ENCODE peak calls at places on chromosomes 3 and 15, in seven cellular contexts. D, A, X, G, N, Z and H are unnamed samples.

GRCh38 chr3:7787871-7788828 is 713.5 kb upstream of the LMCD1 start:
- DNase-seq in D (no peak), A (peak), X (no peak), G (no peak), N (no peak), Z (no peak), H (no peak)

GRCh38 chr15:77031376-77032050 is 36.6 kb downstream of the PSTPIP1 start:
- DNase-seq in D (peak), A (no peak), X (no peak), G (peak), N (peak), Z (no peak), H (no peak)

GRCh38 chr3:188179006-188179966 is 25.3 kb downstream of the LPP start:
- DNase-seq in D (peak), A (peak), X (no peak), G (no peak), N (no peak), Z (peak), H (peak)

GRCh38 chr15:59741274-59741906 is 52.3 kb upstream of the BNIP2 start:
- DNase-seq in D (no peak), A (peak), X (peak), G (peak), N (no peak), Z (peak), H (peak)

GRCh38 chr15:80424381-80424780 is 20.2 kb downstream of the ARNT2 start:
- DNase-seq in D (no peak), A (no peak), X (no peak), G (no peak), N (no peak), Z (no peak), H (no peak)

GRCh38 chr15:77688270-77689058 is 55.8 kb upstream of the LINGO1 start:
- DNase-seq in D (no peak), A (no peak), X (no peak), G (no peak), N (no peak), Z (no peak), H (no peak)

GRCh38 chr3:107431298-107432012 is 54.2 kb downstream of the CCDC54 start:
- DNase-seq in D (peak), A (peak), X (peak), G (peak), N (peak), Z (peak), H (peak)

GRCh38 chr15:43513550-43513949 is 3.9 kb upstream of the MAP1A start:
- DNase-seq in D (peak), A (no peak), X (no peak), G (no peak), N (no peak), Z (no peak), H (peak)

GRCh38 chr3:64578384-64578783 is 109.4 kb downstream of the ADAMTS9 start:
- DNase-seq in D (no peak), A (no peak), X (no peak), G (no peak), N (no peak), Z (no peak), H (no peak)

GRCh38 chr3:127365383-127365782 is 77.5 kb upstream of the PRR20G start:
- DNase-seq in D (no peak), A (no peak), X (no peak), G (no peak), N (no peak), Z (no peak), H (no peak)

GRCh38 chr3:14319654-14320182 is 82.7 kb upstream of the SLC6A6 start:
- DNase-seq in D (peak), A (peak), X (peak), G (peak), N (peak), Z (peak), H (peak)

GRCh38 chr3:57060089-57060829 is at the start of gene SPATA12:
- DNase-seq in D (peak), A (peak), X (no peak), G (peak), N (peak), Z (peak), H (peak)

GRCh38 chr15:84645496-84645895 is 8.6 kb downstream of the WDR73 start:
- DNase-seq in D (no peak), A (no peak), X (no peak), G (no peak), N (no peak), Z (no peak), H (no peak)

GRCh38 chr15:101499863-101500713 is 10.6 kb upstream of the PCSK6 start:
- DNase-seq in D (no peak), A (no peak), X (no peak), G (no peak), N (peak), Z (no peak), H (no peak)

GRCh38 chr3:157499342-157499963 is 3.8 kb downstream of the VEPH1 start:
- DNase-seq in D (no peak), A (peak), X (peak), G (peak), N (peak), Z (peak), H (peak)

GRCh38 chr15:43278869-43279268 is 12.1 kb upstream of the TGM5 start:
- DNase-seq in D (no peak), A (no peak), X (no peak), G (no peak), N (no peak), Z (no peak), H (no peak)

GRCh38 chr3:97658670-97659285 is 105.8 kb upstream of the ARL6 start:
- DNase-seq in D (peak), A (peak), X (peak), G (no peak), N (no peak), Z (peak), H (peak)

GRCh38 chr15:89490081-89490480 is 6.3 kb downstream of the RHCG start:
- DNase-seq in D (no peak), A (no peak), X (no peak), G (no peak), N (no peak), Z (no peak), H (no peak)

GRCh38 chr15:88400591-88400990 is 66.6 kb downstream of the MRPL46 start:
- DNase-seq in D (no peak), A (peak), X (no peak), G (no peak), N (no peak), Z (no peak), H (no peak)

GRCh38 chr15:88400069-88400468 is 67.1 kb downstream of the MRPL46 start:
- DNase-seq in D (no peak), A (no peak), X (no peak), G (no peak), N (no peak), Z (no peak), H (no peak)

GRCh38 chr15:88401269-88401971 is 65.8 kb downstream of the MRPL46 start:
- DNase-seq in D (no peak), A (no peak), X (no peak), G (no peak), N (no peak), Z (no peak), H (no peak)

GRCh38 chr15:88403461-88403860 is 63.7 kb downstream of the MRPL46 start:
- DNase-seq in D (no peak), A (peak), X (no peak), G (no peak), N (no peak), Z (no peak), H (no peak)

DNA sequence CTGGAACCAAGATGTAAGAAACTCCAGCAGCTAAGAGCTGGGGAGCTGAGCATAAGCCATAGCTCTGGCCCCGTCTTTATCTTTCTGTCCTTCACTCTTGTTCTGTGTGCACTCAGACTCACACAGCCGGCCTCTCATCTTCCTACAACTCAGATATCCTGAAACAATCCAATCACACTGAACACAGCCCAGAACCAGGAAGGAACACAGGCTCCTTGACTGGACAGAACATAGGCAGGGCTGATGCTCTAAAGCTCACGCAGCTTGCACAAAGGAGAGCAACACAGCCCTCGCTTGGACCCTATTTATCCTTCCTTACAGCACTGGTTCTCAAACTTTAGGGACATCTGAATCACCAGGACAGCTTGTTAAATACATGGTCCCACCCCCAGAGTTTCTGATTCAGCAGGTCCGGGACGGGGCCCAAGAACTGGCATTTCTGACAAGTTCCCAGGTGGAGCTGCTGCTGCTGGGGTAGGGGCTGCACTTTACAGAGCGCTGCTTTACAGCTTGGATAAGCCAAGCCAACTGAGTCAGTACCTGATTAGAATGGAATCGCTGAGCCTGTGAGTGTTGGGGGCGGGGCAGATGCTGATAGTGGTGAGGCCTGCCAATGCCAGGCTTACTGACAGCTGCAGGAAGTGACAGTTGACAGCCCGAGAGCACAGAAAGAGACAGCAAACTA is 65.1 kb downstream of the MRPL46 start:
- DNase-seq in D (no peak), A (peak), X (no peak), G (no peak), N (no peak), Z (no peak), H (no peak)
- H2BK5ac ChIP-seq in D (no peak), A (no peak), X (no peak), G (no peak), N (no peak), Z (no peak), H (no peak)

GRCh38 chr3:152277198-152277597 is 8.5 kb downstream of the MBNL1 start:
- DNase-seq in D (no peak), A (no peak), X (no peak), G (no peak), N (no peak), Z (no peak), H (no peak)

GRCh38 chr3:152279474-152279873 is 10.7 kb downstream of the MBNL1 start:
- DNase-seq in D (no peak), A (no peak), X (no peak), G (no peak), N (no peak), Z (no peak), H (no peak)

GRCh38 chr3:152276688-152277087 is 8.0 kb downstream of the MBNL1 start:
- DNase-seq in D (no peak), A (no peak), X (no peak), G (no peak), N (no peak), Z (no peak), H (no peak)

GRCh38 chr3:152280539-152280938 is 11.8 kb downstream of the MBNL1 start:
- DNase-seq in D (no peak), A (no peak), X (no peak), G (no peak), N (no peak), Z (no peak), H (no peak)

GRCh38 chr3:152278674-152279427 is 10.1 kb downstream of the MBNL1 start:
- DNase-seq in D (no peak), A (no peak), X (no peak), G (no peak), N (no peak), Z (no peak), H (no peak)
- H2BK5ac ChIP-seq in D (peak), A (no peak), X (no peak), G (no peak), N (no peak), Z (no peak), H (no peak)

GRCh38 chr15:60969658-60970057 is 259.4 kb downstream of the RORA start:
- DNase-seq in D (no peak), A (no peak), X (no peak), G (no peak), N (no peak), Z (no peak), H (no peak)
- H2BK5ac ChIP-seq in D (peak), A (no peak), X (no peak), G (no peak), N (no peak), Z (no peak), H (no peak)

GRCh38 chr15:37888356-37888755 is 46.1 kb upstream of the TMCO5A start:
- DNase-seq in D (peak), A (no peak), X (no peak), G (no peak), N (no peak), Z (no peak), H (no peak)
- H2BK5ac ChIP-seq in D (no peak), A (no peak), X (no peak), G (no peak), N (no peak), Z (no peak), H (no peak)

GRCh38 chr15:79136434-79137046 is 46.0 kb upstream of the RASGRF1 start:
- DNase-seq in D (no peak), A (peak), X (no peak), G (peak), N (no peak), Z (peak), H (no peak)
- H2BK5ac ChIP-seq in D (no peak), A (no peak), X (no peak), G (no peak), N (no peak), Z (no peak), H (no peak)

DNA sequence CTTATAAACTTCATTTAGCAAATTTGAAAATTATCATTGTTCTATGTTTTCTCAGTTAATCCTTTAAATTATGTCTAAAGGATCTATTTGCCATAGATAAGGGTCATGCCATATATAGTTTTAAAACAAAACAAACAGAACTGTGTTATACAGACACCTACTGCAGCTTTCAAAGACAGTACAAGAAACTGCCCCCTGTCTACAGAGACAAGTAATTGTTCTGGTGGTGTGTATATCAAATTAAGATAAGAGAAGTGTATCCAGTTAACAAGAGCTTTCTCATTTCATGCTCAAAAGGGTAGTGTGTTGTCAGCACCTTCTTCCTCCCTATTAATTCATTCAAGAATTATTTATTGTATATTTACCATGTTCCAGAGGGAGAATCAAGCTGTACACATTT is 201.2 kb downstream of the FMN1 start:
- DNase-seq in D (no peak), A (peak), X (no peak), G (no peak), N (no peak), Z (no peak), H (peak)
- H2BK5ac ChIP-seq in D (peak), A (no peak), X (no peak), G (no peak), N (no peak), Z (no peak), H (no peak)

DNA sequence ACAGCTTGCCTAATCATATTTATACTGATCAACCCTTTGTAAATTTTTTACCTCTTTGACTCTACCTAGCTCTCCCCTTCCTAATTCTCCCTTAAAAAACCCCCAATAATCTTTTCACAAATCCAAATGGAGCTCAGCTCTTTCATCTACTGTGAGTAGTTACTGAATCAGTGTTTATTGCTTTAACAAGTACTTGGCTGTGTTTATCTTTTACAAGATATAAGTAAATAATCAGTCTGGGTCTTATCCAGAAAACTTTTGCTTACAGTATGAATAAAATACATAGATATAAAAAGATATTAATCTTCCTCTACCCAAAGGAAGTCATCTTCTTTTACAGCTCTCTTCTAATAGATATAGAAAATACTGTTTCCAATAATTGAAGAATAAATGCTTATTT is 366.4 kb downstream of the RAP2B start:
- DNase-seq in D (no peak), A (no peak), X (no peak), G (no peak), N (no peak), Z (no peak), H (peak)
- H2BK5ac ChIP-seq in D (no peak), A (no peak), X (no peak), G (no peak), N (no peak), Z (no peak), H (no peak)

DNA sequence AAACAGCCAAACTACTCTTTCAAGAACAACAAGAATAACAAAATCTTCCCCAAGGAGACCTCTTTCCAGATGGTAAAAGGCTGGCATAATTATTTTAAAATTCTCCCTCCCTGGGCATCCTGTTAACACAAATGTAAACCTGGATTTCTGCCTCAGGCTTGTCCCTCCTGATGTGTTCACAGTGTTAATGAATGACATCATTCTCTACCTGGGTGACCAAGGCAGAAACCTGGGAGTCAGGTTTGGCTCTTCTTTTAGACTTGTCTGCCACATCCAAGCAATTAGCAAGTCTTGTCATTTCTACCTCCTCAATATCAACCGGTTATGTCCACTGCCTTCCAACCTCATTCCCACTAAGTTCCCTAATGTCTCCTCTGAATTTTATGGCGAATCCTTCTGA is 368.7 kb upstream of the TBL1XR1 start:
- DNase-seq in D (no peak), A (peak), X (no peak), G (no peak), N (no peak), Z (no peak), H (no peak)
- H2BK5ac ChIP-seq in D (no peak), A (no peak), X (no peak), G (no peak), N (no peak), Z (no peak), H (no peak)

GRCh38 chr3:47487265-47487664 is 11.5 kb upstream of the SCAP start:
- DNase-seq in D (no peak), A (no peak), X (no peak), G (no peak), N (no peak), Z (no peak), H (no peak)

GRCh38 chr3:47491186-47491585 is 15.4 kb upstream of the SCAP start:
- DNase-seq in D (no peak), A (no peak), X (no peak), G (no peak), N (no peak), Z (no peak), H (no peak)

GRCh38 chr3:47491777-47492176 is 16.0 kb upstream of the SCAP start:
- DNase-seq in D (no peak), A (no peak), X (no peak), G (no peak), N (no peak), Z (no peak), H (no peak)

GRCh38 chr3:47482411-47482810 is 6.7 kb upstream of the SCAP start:
- DNase-seq in D (no peak), A (peak), X (no peak), G (no peak), N (no peak), Z (no peak), H (no peak)

GRCh38 chr3:47485812-47486211 is 10.1 kb upstream of the SCAP start:
- DNase-seq in D (peak), A (no peak), X (no peak), G (no peak), N (no peak), Z (no peak), H (peak)
- H2BK5ac ChIP-seq in D (no peak), A (no peak), X (no peak), G (no peak), N (no peak), Z (no peak), H (no peak)

DNA sequence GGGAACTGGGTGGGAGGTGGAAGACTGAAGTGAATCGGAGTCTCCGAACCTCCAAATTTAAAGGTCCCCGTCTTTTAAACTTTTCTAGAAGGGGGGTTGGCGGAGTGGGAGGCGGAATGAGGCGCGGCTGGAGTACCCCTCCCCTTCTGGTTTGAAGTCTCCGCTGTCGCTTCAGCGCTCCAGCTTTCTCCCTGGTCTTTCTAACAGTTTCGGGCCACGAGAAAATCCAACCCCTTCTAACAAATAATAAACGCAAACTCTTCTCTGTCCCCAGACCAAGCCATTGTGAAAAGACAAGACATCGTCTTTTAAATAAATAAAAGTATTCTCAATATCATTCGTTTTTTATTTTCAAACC is 2.5 kb upstream of the MECOM start:
- DNase-seq in D (no peak), A (no peak), X (peak), G (no peak), N (no peak), Z (no peak), H (no peak)
- H2BK5ac ChIP-seq in D (no peak), A (no peak), X (no peak), G (no peak), N (no peak), Z (no peak), H (no peak)